ENCODE peak calls at places on chromosomes 6 and 20, in five cellular contexts. One of them, this sample, is unnamed.

GRCh38 chr20:38877483-38877882 is 48.7 kb upstream of the FAM83D start:
- DNase-seq in K562: no peak
- DNase-seq in HepG2: no peak
- DNase-seq in GM12878: no peak
- DNase-seq in A549: no peak
- DNase-seq in this sample: no peak

GRCh38 chr20:42475773-42476172 is 713.9 kb downstream of the PTPRT start:
- DNase-seq in HepG2: no peak
- DNase-seq in K562: no peak
- DNase-seq in GM12878: no peak
- DNase-seq in A549: no peak
- DNase-seq in this sample: no peak

GRCh38 chr6:120355822-120356221 is 978.5 kb downstream of the TBC1D32 start:
- DNase-seq in HepG2: no peak
- DNase-seq in A549: no peak
- DNase-seq in GM12878: no peak
- DNase-seq in K562: no peak
- DNase-seq in this sample: no peak

GRCh38 chr6:159654483-159655098 is 38.5 kb downstream of the SOD2 start:
- DNase-seq in GM12878: peak
- DNase-seq in A549: peak
- DNase-seq in HepG2: peak
- DNase-seq in K562: peak
- DNase-seq in this sample: peak

GRCh38 chr20:59051666-59052065 is 9.1 kb upstream of the PRELID3B start:
- DNase-seq in K562: no peak
- DNase-seq in HepG2: no peak
- DNase-seq in GM12878: no peak
- DNase-seq in A549: no peak
- DNase-seq in this sample: no peak

GRCh38 chr6:108755257-108756240 is 92.7 kb upstream of the ARMC2 start:
- DNase-seq in GM12878: no peak
- DNase-seq in HepG2: no peak
- DNase-seq in K562: no peak
- DNase-seq in A549: no peak
- DNase-seq in this sample: no peak

GRCh38 chr6:114471450-114471849 is 128.6 kb upstream of the HS3ST5 start:
- DNase-seq in K562: no peak
- DNase-seq in HepG2: no peak
- DNase-seq in GM12878: no peak
- DNase-seq in A549: no peak
- DNase-seq in this sample: peak

GRCh38 chr6:106799008-106799952 is 169.9 kb downstream of the QRSL1 start:
- DNase-seq in GM12878: peak
- DNase-seq in HepG2: peak
- DNase-seq in A549: peak
- DNase-seq in K562: no peak
- DNase-seq in this sample: no peak

GRCh38 chr20:61639200-61639599 is 387.1 kb downstream of the CDH4 start:
- DNase-seq in HepG2: no peak
- DNase-seq in GM12878: no peak
- DNase-seq in K562: no peak
- DNase-seq in A549: no peak
- DNase-seq in this sample: no peak

GRCh38 chr6:31399589-31400466 is 3.6 kb upstream of the MICA start:
- DNase-seq in A549: peak
- DNase-seq in K562: peak
- DNase-seq in HepG2: peak
- DNase-seq in GM12878: no peak
- DNase-seq in this sample: peak

GRCh38 chr6:24721461-24722215 is 2.7 kb upstream of the C6orf62 start:
- DNase-seq in A549: no peak
- DNase-seq in HepG2: no peak
- DNase-seq in GM12878: no peak
- DNase-seq in K562: no peak
- DNase-seq in this sample: no peak

GRCh38 chr20:44618318-44618731 is 33.2 kb downstream of the ADA start:
- DNase-seq in A549: no peak
- DNase-seq in HepG2: no peak
- DNase-seq in GM12878: no peak
- DNase-seq in K562: no peak
- DNase-seq in this sample: no peak

GRCh38 chr6:52595000-52595795 is 18.3 kb upstream of the TRAM2 start:
- DNase-seq in GM12878: peak
- DNase-seq in A549: no peak
- DNase-seq in HepG2: peak
- DNase-seq in K562: no peak
- DNase-seq in this sample: peak

GRCh38 chr6:14464716-14465115 is 347.1 kb downstream of the CD83 start:
- DNase-seq in GM12878: no peak
- DNase-seq in A549: no peak
- DNase-seq in HepG2: no peak
- DNase-seq in K562: no peak
- DNase-seq in this sample: no peak

GRCh38 chr20:5749512-5750490 is at the start of gene SHLD1:
- DNase-seq in A549: peak
- DNase-seq in K562: peak
- DNase-seq in GM12878: peak
- DNase-seq in HepG2: peak
- DNase-seq in this sample: peak

GRCh38 chr20:23249541-23249940 is 101.0 kb upstream of the NXT1 start:
- DNase-seq in HepG2: no peak
- DNase-seq in A549: no peak
- DNase-seq in GM12878: no peak
- DNase-seq in K562: no peak
- DNase-seq in this sample: no peak

GRCh38 chr6:119643866-119644265 is 294.3 kb upstream of the MAN1A1 start:
- DNase-seq in A549: no peak
- DNase-seq in HepG2: no peak
- DNase-seq in GM12878: no peak
- DNase-seq in K562: no peak
- DNase-seq in this sample: no peak

GRCh38 chr6:77425216-77425615 is 38.1 kb downstream of the HTR1B start:
- DNase-seq in HepG2: no peak
- DNase-seq in K562: no peak
- DNase-seq in A549: no peak
- DNase-seq in GM12878: no peak
- DNase-seq in this sample: no peak

GRCh38 chr6:79599725-79600259 is 31.3 kb upstream of the SH3BGRL2 start:
- DNase-seq in A549: no peak
- DNase-seq in GM12878: no peak
- DNase-seq in HepG2: no peak
- DNase-seq in K562: peak
- DNase-seq in this sample: no peak

DNA sequence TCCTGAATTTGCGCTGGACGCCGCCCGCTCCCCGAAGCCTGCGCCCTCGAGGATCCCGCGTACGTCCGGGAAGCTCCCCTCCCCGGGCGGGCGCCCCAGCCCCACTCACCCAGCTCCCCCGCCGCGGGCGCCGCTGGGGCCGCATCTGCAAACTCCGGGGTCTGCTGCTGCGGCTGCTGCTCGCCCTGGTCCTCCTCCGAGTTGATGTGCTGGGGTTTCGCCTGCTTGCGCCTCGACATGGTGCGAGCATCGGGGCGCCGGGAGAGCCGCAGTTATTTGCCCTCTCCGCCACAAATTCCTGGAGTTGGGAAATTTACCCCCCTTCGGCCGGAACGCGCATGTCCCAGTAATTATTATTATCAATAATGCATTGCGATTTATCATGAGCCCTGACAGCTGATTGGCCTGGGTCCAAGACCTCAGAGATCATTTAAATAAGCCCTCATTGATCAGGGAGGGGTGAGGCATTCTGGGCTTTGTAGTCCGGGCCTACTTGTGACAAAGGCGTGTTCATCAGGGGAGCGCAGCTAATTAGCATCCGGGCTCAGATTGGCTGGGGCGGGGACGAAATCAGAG is at the start of gene SALL4:
- DNase-seq in A549: no peak
- DNase-seq in GM12878: no peak
- DNase-seq in HepG2: no peak
- DNase-seq in K562: no peak
- DNase-seq in this sample: peak
- TF ChIP-seq JUNB in A549: no peak
- TF ChIP-seq JUNB in GM12878: no peak
- TF ChIP-seq JUNB in HepG2: no peak
- TF ChIP-seq JUNB in K562: no peak
- TF ChIP-seq JUNB in this sample: no peak

DNA sequence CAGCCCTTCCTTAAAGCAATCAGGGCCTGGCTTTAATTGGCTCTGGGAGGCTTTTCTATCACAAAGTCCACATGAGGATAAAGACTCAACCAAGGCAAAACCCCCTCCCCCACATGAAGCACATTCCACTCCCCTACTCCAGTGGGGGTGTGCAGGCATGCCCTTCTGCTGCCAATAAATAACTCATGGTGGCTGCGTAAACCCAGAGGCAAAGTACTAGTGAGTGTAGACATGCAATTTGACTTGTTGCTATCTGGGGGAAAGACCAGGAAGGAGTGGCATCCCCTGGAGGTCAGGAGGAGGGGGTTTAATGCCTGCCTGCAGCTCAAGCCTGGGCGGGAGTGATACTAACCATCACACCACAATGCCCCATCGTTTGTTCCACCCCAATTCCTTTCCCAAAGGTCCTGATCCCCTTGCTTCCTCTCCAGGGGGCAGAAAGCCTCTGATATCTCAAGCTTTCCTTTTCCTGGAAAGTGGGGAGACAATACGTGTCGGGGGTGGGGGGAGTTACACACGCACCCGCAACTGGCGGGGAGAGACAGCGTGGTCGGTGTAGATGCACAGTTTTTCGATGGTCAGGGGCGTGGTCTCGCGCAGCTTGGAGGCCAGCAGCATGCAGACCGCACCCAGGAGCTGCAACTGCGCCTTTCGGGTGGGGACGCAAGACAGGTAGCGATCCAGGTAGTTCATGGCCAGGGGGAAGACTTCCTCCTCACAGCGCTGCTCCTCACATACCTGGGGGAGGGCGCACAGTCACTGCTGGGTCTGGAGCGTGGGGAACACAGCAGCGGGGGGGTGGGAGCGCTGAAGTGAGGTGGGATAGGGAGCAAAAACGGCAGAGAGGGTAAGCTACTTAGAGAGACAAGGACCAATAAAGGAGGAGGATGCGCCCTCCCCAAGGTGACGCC is 1.5 kb downstream of the CCND3 start:
- DNase-seq in HepG2: no peak
- DNase-seq in A549: no peak
- DNase-seq in GM12878: no peak
- DNase-seq in K562: peak
- DNase-seq in this sample: peak
- TF ChIP-seq JUNB in HepG2: no peak
- TF ChIP-seq JUNB in A549: no peak
- TF ChIP-seq JUNB in GM12878: no peak
- TF ChIP-seq JUNB in K562: no peak
- TF ChIP-seq JUNB in this sample: no peak

GRCh38 chr6:13302291-13302690 is 26.0 kb downstream of the TBC1D7 start:
- DNase-seq in GM12878: no peak
- DNase-seq in A549: no peak
- DNase-seq in HepG2: no peak
- DNase-seq in K562: no peak
- DNase-seq in this sample: no peak
- TF ChIP-seq JUNB in GM12878: no peak
- TF ChIP-seq JUNB in A549: no peak
- TF ChIP-seq JUNB in HepG2: no peak
- TF ChIP-seq JUNB in K562: no peak
- TF ChIP-seq JUNB in this sample: no peak

GRCh38 chr6:141562181-141562800 is 570.4 kb upstream of the GJE1 start:
- DNase-seq in GM12878: no peak
- DNase-seq in HepG2: no peak
- DNase-seq in A549: no peak
- DNase-seq in K562: peak
- DNase-seq in this sample: peak
- TF ChIP-seq JUNB in GM12878: no peak
- TF ChIP-seq JUNB in HepG2: no peak
- TF ChIP-seq JUNB in A549: no peak
- TF ChIP-seq JUNB in K562: no peak
- TF ChIP-seq JUNB in this sample: no peak

GRCh38 chr6:84758486-84758885 is 5.9 kb downstream of the TBX18 start:
- DNase-seq in A549: no peak
- DNase-seq in K562: no peak
- DNase-seq in GM12878: no peak
- DNase-seq in HepG2: no peak
- DNase-seq in this sample: no peak
- TF ChIP-seq JUNB in A549: no peak
- TF ChIP-seq JUNB in K562: no peak
- TF ChIP-seq JUNB in GM12878: no peak
- TF ChIP-seq JUNB in HepG2: no peak
- TF ChIP-seq JUNB in this sample: no peak